ENCODE peak calls at places on chromosome 16, in ten cellular contexts. U, D, E, T, A, S, L, X, Q and Z are unnamed samples.

GRCh38 chr16:53071748-53072301 is 17.0 kb downstream of the CHD9 start:
- DNase-seq in A (no peak), X (no peak), L (peak), S (no peak), E (no peak), U (peak), Q (no peak), T (no peak), D (peak), Z (peak)

GRCh38 chr16:49120631-49121030 is 161.0 kb downstream of the CBLN1 start:
- DNase-seq in S (no peak), Q (no peak), U (no peak), T (no peak), X (peak), A (no peak), L (no peak), E (no peak), D (no peak), Z (no peak)

GRCh38 chr16:17470002-17470870 is 524 bp downstream of the XYLT1 start:
- DNase-seq in A (no peak), E (no peak), X (peak), L (no peak), D (no peak), U (peak), S (peak), Q (no peak), T (peak), Z (peak)

GRCh38 chr16:78183886-78184553 is 84.6 kb downstream of the WWOX start:
- DNase-seq in D (no peak), U (no peak), S (no peak), Q (no peak), L (no peak), X (no peak), E (no peak), T (no peak), A (peak), Z (no peak)

GRCh38 chr16:78290498-78291271 is 191.2 kb downstream of the WWOX start:
- DNase-seq in U (no peak), E (no peak), D (no peak), L (no peak), A (no peak), Q (no peak), S (no peak), T (no peak), X (no peak), Z (no peak)

GRCh38 chr16:27175888-27176287 is 27.4 kb upstream of the KDM8 start:
- DNase-seq in U (no peak), E (no peak), D (no peak), T (no peak), S (no peak), Q (no peak), X (no peak), L (no peak), A (peak), Z (no peak)

GRCh38 chr16:75225092-75225491 is 6.3 kb downstream of the CTRB1 start:
- DNase-seq in E (no peak), D (peak), Q (peak), A (no peak), T (peak), X (no peak), L (no peak), U (peak), S (no peak), Z (no peak)

GRCh38 chr16:75733305-75734141 is 7.2 kb upstream of the CPHXL start:
- DNase-seq in D (no peak), X (no peak), T (no peak), S (no peak), A (peak), U (no peak), L (peak), Q (peak), E (no peak), Z (peak)

GRCh38 chr16:77288222-77288621 is 89.0 kb downstream of the SYCE1L start:
- DNase-seq in L (no peak), U (no peak), A (peak), E (no peak), T (no peak), Q (peak), S (no peak), D (peak), X (peak), Z (peak)

GRCh38 chr16:67661101-67661661 is 421 bp downstream of the PARD6A start:
- DNase-seq in A (peak), Q (peak), L (no peak), S (no peak), D (peak), U (no peak), X (peak), E (no peak), T (peak), Z (peak)

DNA sequence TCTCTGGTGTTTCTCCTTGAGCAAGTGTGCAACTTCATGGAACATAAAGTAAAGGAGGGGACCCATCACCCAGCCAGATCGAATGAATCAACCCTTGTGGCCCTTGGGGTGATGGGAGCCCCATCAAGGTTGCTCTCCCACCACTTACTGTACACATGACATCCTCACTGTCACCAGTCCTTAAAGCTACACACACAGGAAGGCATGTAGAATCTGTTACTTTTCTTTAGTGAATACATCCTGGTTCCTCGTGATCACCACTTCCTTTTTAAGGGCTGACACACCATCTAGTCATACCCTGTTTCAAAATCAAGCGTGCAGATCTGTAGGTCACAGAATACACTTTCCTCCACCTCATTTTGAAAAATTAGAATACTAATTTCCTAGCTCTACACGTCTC is 22.6 kb upstream of the MPHOSPH6 start:
- DNase-seq in E (no peak), D (peak), L (no peak), U (no peak), X (peak), Q (peak), A (peak), S (peak), T (no peak), Z (peak)
- H3K4me3 ChIP-seq in E (no peak), D (no peak), L (no peak), U (no peak), X (no peak), Q (no peak), A (no peak), S (no peak), T (no peak), Z (no peak)

DNA sequence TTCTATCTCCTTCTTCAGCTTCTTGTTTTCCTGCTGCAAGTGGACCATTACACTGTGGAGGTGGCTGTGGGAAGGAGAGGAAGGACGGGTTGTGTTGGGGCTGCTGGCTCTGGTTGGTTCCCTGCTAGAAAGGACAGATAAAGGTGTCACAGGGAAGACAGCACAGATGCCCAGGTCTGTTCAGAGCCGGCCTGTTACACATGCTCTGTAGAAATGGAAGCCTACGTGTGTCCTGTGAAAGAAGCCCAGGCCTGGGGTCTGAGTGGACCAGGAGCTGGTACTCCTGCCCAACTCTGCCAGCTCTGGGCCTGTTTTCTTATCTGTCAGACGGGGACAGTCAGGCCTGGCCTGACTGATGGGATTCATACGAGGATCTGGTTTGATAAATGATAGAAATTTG is 26.4 kb downstream of the DHX38 start:
- DNase-seq in U (no peak), L (no peak), X (no peak), E (no peak), Q (no peak), A (no peak), D (no peak), T (no peak), S (no peak), Z (no peak)
- H3K4me3 ChIP-seq in U (no peak), L (no peak), X (no peak), E (no peak), Q (no peak), A (no peak), D (no peak), T (no peak), S (no peak), Z (no peak)

GRCh38 chr16:62036807-62037135 is 533 bp upstream of the CDH8 start:
- DNase-seq in U (no peak), Q (no peak), E (no peak), L (no peak), D (no peak), X (no peak), S (no peak), A (no peak), T (peak), Z (no peak)
- H3K4me3 ChIP-seq in U (no peak), Q (no peak), E (peak), L (peak), D (no peak), X (no peak), S (no peak), A (no peak), T (peak), Z (no peak)

GRCh38 chr16:28555593-28555992 is 1.9 kb downstream of the SGF29 start:
- DNase-seq in S (no peak), L (no peak), D (no peak), A (no peak), E (no peak), T (no peak), Q (no peak), U (no peak), X (no peak), Z (no peak)
- H3K4me3 ChIP-seq in S (no peak), L (no peak), D (no peak), A (no peak), E (no peak), T (no peak), Q (no peak), U (no peak), X (no peak), Z (no peak)

DNA sequence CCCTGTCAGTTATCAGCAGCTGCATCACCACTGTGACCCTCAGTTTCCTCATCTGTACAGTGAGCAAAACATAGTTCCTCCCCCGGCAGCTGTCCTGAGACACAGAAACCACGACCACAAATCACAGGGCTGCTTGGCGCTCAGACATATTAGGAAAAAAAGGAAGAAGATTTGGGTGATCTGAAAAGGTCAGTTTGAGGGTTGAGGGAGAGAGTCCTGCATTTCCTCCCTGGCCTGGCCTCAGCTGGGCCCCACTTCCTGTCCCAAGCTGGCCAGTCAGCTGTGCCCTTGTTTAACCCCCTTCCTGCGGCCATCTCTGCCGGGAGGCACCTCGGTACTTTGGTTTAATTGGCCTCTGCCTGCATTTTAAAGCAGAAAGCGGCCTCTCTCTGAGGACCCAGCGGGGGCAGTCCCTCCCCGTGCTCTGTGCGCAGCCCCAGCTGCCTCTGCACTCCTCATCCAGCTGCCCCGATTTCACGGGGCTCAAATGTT is 24.0 kb upstream of the CIBAR2 start:
- DNase-seq in S (no peak), D (no peak), X (no peak), T (no peak), Q (no peak), U (no peak), A (peak), L (peak), E (no peak), Z (peak)
- H3K4me3 ChIP-seq in S (no peak), D (no peak), X (no peak), T (no peak), Q (no peak), U (peak), A (no peak), L (no peak), E (no peak), Z (no peak)

GRCh38 chr16:88700322-88700635 is 5.9 kb downstream of the RNF166 start:
- DNase-seq in D (no peak), Q (no peak), T (no peak), U (no peak), L (no peak), E (no peak), S (no peak), X (no peak), A (no peak), Z (no peak)
- H3K4me3 ChIP-seq in D (no peak), Q (no peak), T (no peak), U (no peak), L (no peak), E (no peak), S (peak), X (no peak), A (no peak), Z (no peak)

GRCh38 chr16:81238296-81239011 is at the start of gene BCO1:
- DNase-seq in S (no peak), Q (peak), X (peak), D (peak), U (no peak), L (no peak), E (no peak), A (peak), T (peak), Z (peak)

GRCh38 chr16:81237282-81237681 is 1.2 kb upstream of the BCO1 start:
- DNase-seq in S (no peak), E (no peak), D (no peak), T (no peak), A (peak), X (peak), U (peak), L (no peak), Q (no peak), Z (no peak)

GRCh38 chr16:81241706-81242105 is 3.2 kb downstream of the BCO1 start:
- DNase-seq in L (no peak), S (no peak), A (no peak), T (no peak), X (no peak), E (no peak), U (no peak), Q (no peak), D (no peak), Z (no peak)

GRCh38 chr16:81239722-81240121 is 1.2 kb downstream of the BCO1 start:
- DNase-seq in Q (no peak), U (no peak), T (no peak), A (no peak), L (no peak), X (no peak), E (no peak), S (no peak), D (no peak), Z (no peak)

DNA sequence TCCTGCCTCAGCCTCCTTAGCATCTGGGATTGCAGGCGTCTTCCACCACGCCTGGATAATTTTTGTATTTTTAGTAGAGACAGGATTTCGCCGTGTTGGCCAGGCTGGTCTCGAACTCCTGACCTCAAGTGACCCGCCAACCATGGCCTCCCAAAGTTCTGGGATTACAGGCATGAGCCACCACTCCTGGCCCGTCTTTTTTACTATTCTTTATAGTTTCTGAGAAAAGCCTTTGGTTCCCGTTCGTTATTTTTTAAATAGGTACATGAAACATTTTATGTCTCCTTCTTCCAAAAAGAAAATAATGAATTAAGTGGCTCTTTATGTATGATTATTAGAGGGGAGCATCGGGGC is 570 bp upstream of the BCO1 start:
- DNase-seq in T (no peak), U (no peak), A (no peak), E (no peak), D (no peak), Q (no peak), L (no peak), S (no peak), X (no peak), Z (no peak)
- H3K4me3 ChIP-seq in T (no peak), U (no peak), A (no peak), E (no peak), D (no peak), Q (no peak), L (no peak), S (no peak), X (no peak), Z (no peak)

GRCh38 chr16:1152651-1153259 is at the start of gene CACNA1H:
- DNase-seq in S (peak), Q (no peak), L (no peak), X (no peak), E (no peak), A (no peak), T (no peak), D (no peak), U (no peak), Z (no peak)
- H3K4me3 ChIP-seq in S (peak), Q (peak), L (peak), X (no peak), E (peak), A (no peak), T (peak), D (peak), U (peak), Z (peak)

GRCh38 chr16:72921620-72922019 is 126.3 kb downstream of the ZFHX3 start:
- DNase-seq in U (no peak), S (no peak), X (no peak), L (peak), E (no peak), A (no peak), T (no peak), D (no peak), Q (peak), Z (peak)
- H3K4me3 ChIP-seq in U (no peak), S (no peak), X (no peak), L (no peak), E (peak), A (no peak), T (no peak), D (no peak), Q (no peak), Z (no peak)

GRCh38 chr16:11668590-11669379 is 530 bp downstream of the SNN start:
- DNase-seq in A (no peak), S (peak), T (peak), U (peak), X (no peak), Q (no peak), L (no peak), D (no peak), E (no peak), Z (no peak)

GRCh38 chr16:11666108-11667055 is 1.9 kb upstream of the SNN start:
- DNase-seq in L (no peak), E (no peak), A (no peak), S (no peak), D (no peak), T (peak), Q (no peak), U (no peak), X (no peak), Z (no peak)

GRCh38 chr16:11665071-11665491 is 3.2 kb upstream of the SNN start:
- DNase-seq in Q (no peak), T (peak), E (no peak), D (no peak), X (no peak), A (no peak), S (peak), U (no peak), L (no peak), Z (no peak)

GRCh38 chr16:11667824-11668589 is at the start of gene SNN:
- DNase-seq in E (peak), S (peak), X (peak), U (peak), T (peak), A (peak), Q (peak), L (peak), D (peak), Z (peak)

DNA sequence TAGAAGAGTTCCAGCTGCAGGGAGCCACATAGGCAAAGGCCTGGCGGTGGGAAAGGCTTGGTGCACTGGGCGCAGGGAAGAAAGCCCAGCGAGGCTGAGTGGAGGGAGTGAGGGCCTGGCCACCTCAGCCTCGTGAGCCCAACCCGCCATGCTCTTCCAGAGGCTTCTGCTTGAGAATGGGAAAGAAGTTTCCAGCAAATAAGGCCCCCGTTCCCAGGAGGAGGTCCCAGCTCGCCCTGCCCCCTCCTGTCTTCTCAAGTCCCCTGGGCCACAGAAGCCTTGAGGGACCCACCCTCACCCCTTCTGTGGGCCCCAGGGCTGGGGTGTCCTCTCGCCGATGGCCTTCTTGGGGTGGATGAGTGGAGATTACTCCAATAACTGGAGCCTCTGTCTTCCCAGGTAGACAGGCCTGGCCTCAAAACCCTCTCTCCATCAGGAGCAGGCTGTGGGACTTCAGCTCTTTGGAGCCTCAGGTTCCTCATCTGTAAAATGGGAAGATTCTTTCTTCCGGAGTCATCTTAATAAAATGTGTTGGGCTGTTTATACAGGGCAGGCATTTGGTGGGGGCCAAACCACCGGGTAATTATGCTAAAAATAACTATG is 933 bp upstream of the SNN start:
- DNase-seq in X (no peak), T (peak), U (no peak), A (no peak), S (no peak), E (no peak), D (no peak), L (no peak), Q (no peak), Z (no peak)
- H3K4me3 ChIP-seq in X (no peak), T (no peak), U (peak), A (no peak), S (no peak), E (peak), D (no peak), L (no peak), Q (no peak), Z (no peak)